ENCODE peak calls at places on chromosome 3, in nine cellular contexts. One of them, this sample, is unnamed.

GRCh38 chr3:155805802-155806618 is at the start of gene C3orf33:
- DNase-seq in fibroblast of pulmonary artery: peak
- DNase-seq in fibroblast of the aortic adventitia: peak
- DNase-seq in stomach: peak
- DNase-seq in progenitor cell of endocrine pancreas: peak
- DNase-seq in heart right ventricle: peak
- DNase-seq in GM12865: peak
- DNase-seq in uterus: peak
- DNase-seq in HFF-Myc: peak
- DNase-seq in this sample: peak

GRCh38 chr3:172177046-172177445 is 137.7 kb downstream of the FNDC3B start:
- DNase-seq in progenitor cell of endocrine pancreas: no peak
- DNase-seq in fibroblast of the aortic adventitia: peak
- DNase-seq in GM12865: no peak
- DNase-seq in HFF-Myc: no peak
- DNase-seq in uterus: no peak
- DNase-seq in stomach: no peak
- DNase-seq in fibroblast of pulmonary artery: peak
- DNase-seq in heart right ventricle: peak
- DNase-seq in this sample: no peak

GRCh38 chr3:13657660-13658435 is 108.9 kb downstream of the FBLN2 start:
- DNase-seq in uterus: peak
- DNase-seq in heart right ventricle: peak
- DNase-seq in fibroblast of pulmonary artery: peak
- DNase-seq in GM12865: peak
- DNase-seq in stomach: peak
- DNase-seq in progenitor cell of endocrine pancreas: peak
- DNase-seq in fibroblast of the aortic adventitia: no peak
- DNase-seq in HFF-Myc: no peak
- DNase-seq in this sample: peak

GRCh38 chr3:172591876-172592771 is 68.9 kb upstream of the TNFSF10 start:
- DNase-seq in GM12865: peak
- DNase-seq in stomach: no peak
- DNase-seq in progenitor cell of endocrine pancreas: no peak
- DNase-seq in heart right ventricle: no peak
- DNase-seq in HFF-Myc: no peak
- DNase-seq in uterus: no peak
- DNase-seq in fibroblast of pulmonary artery: no peak
- DNase-seq in fibroblast of the aortic adventitia: no peak
- DNase-seq in this sample: no peak

GRCh38 chr3:58353722-58354553 is 21.2 kb downstream of the PXK start:
- DNase-seq in fibroblast of pulmonary artery: peak
- DNase-seq in HFF-Myc: no peak
- DNase-seq in stomach: no peak
- DNase-seq in uterus: no peak
- DNase-seq in heart right ventricle: no peak
- DNase-seq in fibroblast of the aortic adventitia: peak
- DNase-seq in progenitor cell of endocrine pancreas: no peak
- DNase-seq in GM12865: peak
- DNase-seq in this sample: no peak

GRCh38 chr3:39000008-39000450 is 51.7 kb downstream of the SCN11A start:
- DNase-seq in stomach: no peak
- DNase-seq in heart right ventricle: no peak
- DNase-seq in HFF-Myc: peak
- DNase-seq in progenitor cell of endocrine pancreas: no peak
- DNase-seq in fibroblast of pulmonary artery: peak
- DNase-seq in uterus: no peak
- DNase-seq in fibroblast of the aortic adventitia: peak
- DNase-seq in GM12865: peak
- DNase-seq in this sample: no peak

GRCh38 chr3:53808496-53808895 is 37.7 kb downstream of the CHDH start:
- DNase-seq in progenitor cell of endocrine pancreas: no peak
- DNase-seq in fibroblast of pulmonary artery: no peak
- DNase-seq in uterus: no peak
- DNase-seq in GM12865: no peak
- DNase-seq in fibroblast of the aortic adventitia: no peak
- DNase-seq in stomach: no peak
- DNase-seq in HFF-Myc: no peak
- DNase-seq in heart right ventricle: no peak
- DNase-seq in this sample: no peak

GRCh38 chr3:134494539-134494938 is 8.7 kb downstream of the CEP63 start:
- DNase-seq in stomach: no peak
- DNase-seq in progenitor cell of endocrine pancreas: no peak
- DNase-seq in GM12865: no peak
- DNase-seq in heart right ventricle: no peak
- DNase-seq in fibroblast of the aortic adventitia: peak
- DNase-seq in fibroblast of pulmonary artery: peak
- DNase-seq in HFF-Myc: no peak
- DNase-seq in uterus: no peak
- DNase-seq in this sample: no peak

GRCh38 chr3:14152963-14153355 is 25.4 kb downstream of the XPC start:
- DNase-seq in uterus: no peak
- DNase-seq in fibroblast of the aortic adventitia: no peak
- DNase-seq in fibroblast of pulmonary artery: no peak
- DNase-seq in GM12865: no peak
- DNase-seq in stomach: no peak
- DNase-seq in progenitor cell of endocrine pancreas: no peak
- DNase-seq in heart right ventricle: no peak
- DNase-seq in HFF-Myc: no peak
- DNase-seq in this sample: no peak

GRCh38 chr3:129256270-129256669 is 6.9 kb downstream of the COPG1 start:
- DNase-seq in GM12865: no peak
- DNase-seq in heart right ventricle: peak
- DNase-seq in HFF-Myc: no peak
- DNase-seq in progenitor cell of endocrine pancreas: no peak
- DNase-seq in fibroblast of pulmonary artery: no peak
- DNase-seq in uterus: no peak
- DNase-seq in stomach: no peak
- DNase-seq in fibroblast of the aortic adventitia: no peak
- DNase-seq in this sample: no peak

GRCh38 chr3:111717601-111718000 is 122.5 kb upstream of the ZBED2 start:
- DNase-seq in HFF-Myc: peak
- DNase-seq in uterus: peak
- DNase-seq in fibroblast of pulmonary artery: peak
- DNase-seq in GM12865: peak
- DNase-seq in fibroblast of the aortic adventitia: peak
- DNase-seq in stomach: peak
- DNase-seq in heart right ventricle: peak
- DNase-seq in progenitor cell of endocrine pancreas: peak
- DNase-seq in this sample: peak

GRCh38 chr3:30313840-30314239 is 292.6 kb upstream of the TGFBR2 start:
- DNase-seq in HFF-Myc: no peak
- DNase-seq in stomach: no peak
- DNase-seq in fibroblast of the aortic adventitia: no peak
- DNase-seq in fibroblast of pulmonary artery: no peak
- DNase-seq in heart right ventricle: no peak
- DNase-seq in GM12865: no peak
- DNase-seq in progenitor cell of endocrine pancreas: no peak
- DNase-seq in uterus: no peak
- DNase-seq in this sample: no peak

GRCh38 chr3:134029734-134030381 is at the start of gene SLCO2A1:
- DNase-seq in fibroblast of pulmonary artery: peak
- DNase-seq in progenitor cell of endocrine pancreas: peak
- DNase-seq in stomach: peak
- DNase-seq in GM12865: no peak
- DNase-seq in HFF-Myc: no peak
- DNase-seq in heart right ventricle: peak
- DNase-seq in uterus: peak
- DNase-seq in fibroblast of the aortic adventitia: no peak
- DNase-seq in this sample: peak

GRCh38 chr3:83453010-83453409 is 1505.8 kb upstream of the CADM2 start:
- DNase-seq in uterus: no peak
- DNase-seq in fibroblast of pulmonary artery: no peak
- DNase-seq in stomach: no peak
- DNase-seq in progenitor cell of endocrine pancreas: no peak
- DNase-seq in HFF-Myc: no peak
- DNase-seq in heart right ventricle: no peak
- DNase-seq in GM12865: no peak
- DNase-seq in fibroblast of the aortic adventitia: no peak
- DNase-seq in this sample: no peak

GRCh38 chr3:159472611-159473010 is 516.0 kb upstream of the IL12A start:
- DNase-seq in fibroblast of the aortic adventitia: no peak
- DNase-seq in fibroblast of pulmonary artery: no peak
- DNase-seq in progenitor cell of endocrine pancreas: no peak
- DNase-seq in heart right ventricle: no peak
- DNase-seq in HFF-Myc: no peak
- DNase-seq in GM12865: no peak
- DNase-seq in uterus: no peak
- DNase-seq in stomach: no peak
- DNase-seq in this sample: no peak

GRCh38 chr3:15750143-15750542 is 47.6 kb downstream of the ANKRD28 start:
- DNase-seq in stomach: no peak
- DNase-seq in fibroblast of pulmonary artery: no peak
- DNase-seq in progenitor cell of endocrine pancreas: no peak
- DNase-seq in heart right ventricle: no peak
- DNase-seq in HFF-Myc: no peak
- DNase-seq in fibroblast of the aortic adventitia: no peak
- DNase-seq in GM12865: no peak
- DNase-seq in uterus: no peak
- DNase-seq in this sample: no peak

GRCh38 chr3:39469945-39470344 is 2.5 kb downstream of the MOBP start:
- DNase-seq in heart right ventricle: no peak
- DNase-seq in progenitor cell of endocrine pancreas: no peak
- DNase-seq in GM12865: no peak
- DNase-seq in fibroblast of pulmonary artery: no peak
- DNase-seq in stomach: no peak
- DNase-seq in fibroblast of the aortic adventitia: no peak
- DNase-seq in uterus: no peak
- DNase-seq in HFF-Myc: no peak
- DNase-seq in this sample: no peak

GRCh38 chr3:73179601-73180000 is 118.1 kb downstream of the EBLN2 start:
- DNase-seq in HFF-Myc: no peak
- DNase-seq in heart right ventricle: no peak
- DNase-seq in GM12865: no peak
- DNase-seq in uterus: no peak
- DNase-seq in stomach: no peak
- DNase-seq in fibroblast of the aortic adventitia: no peak
- DNase-seq in progenitor cell of endocrine pancreas: no peak
- DNase-seq in fibroblast of pulmonary artery: no peak
- DNase-seq in this sample: no peak

GRCh38 chr3:131338948-131339640 is 42.5 kb upstream of the NUDT16 start:
- DNase-seq in uterus: no peak
- DNase-seq in HFF-Myc: no peak
- DNase-seq in progenitor cell of endocrine pancreas: no peak
- DNase-seq in fibroblast of the aortic adventitia: no peak
- DNase-seq in fibroblast of pulmonary artery: no peak
- DNase-seq in GM12865: no peak
- DNase-seq in stomach: no peak
- DNase-seq in heart right ventricle: no peak
- DNase-seq in this sample: no peak

GRCh38 chr3:46089237-46090011 is 62.1 kb upstream of the XCR1 start:
- DNase-seq in fibroblast of pulmonary artery: peak
- DNase-seq in stomach: peak
- DNase-seq in progenitor cell of endocrine pancreas: no peak
- DNase-seq in fibroblast of the aortic adventitia: peak
- DNase-seq in heart right ventricle: peak
- DNase-seq in uterus: no peak
- DNase-seq in HFF-Myc: no peak
- DNase-seq in GM12865: peak
- DNase-seq in this sample: no peak

GRCh38 chr3:114450008-114450596 is 156.3 kb downstream of the TIGIT start:
- DNase-seq in HFF-Myc: no peak
- DNase-seq in uterus: no peak
- DNase-seq in GM12865: peak
- DNase-seq in fibroblast of pulmonary artery: no peak
- DNase-seq in heart right ventricle: no peak
- DNase-seq in progenitor cell of endocrine pancreas: no peak
- DNase-seq in fibroblast of the aortic adventitia: no peak
- DNase-seq in stomach: no peak
- DNase-seq in this sample: no peak

GRCh38 chr3:89049119-89049518 is 58.3 kb upstream of the EPHA3 start:
- DNase-seq in GM12865: peak
- DNase-seq in uterus: no peak
- DNase-seq in fibroblast of pulmonary artery: no peak
- DNase-seq in fibroblast of the aortic adventitia: no peak
- DNase-seq in stomach: no peak
- DNase-seq in progenitor cell of endocrine pancreas: no peak
- DNase-seq in HFF-Myc: no peak
- DNase-seq in heart right ventricle: no peak
- DNase-seq in this sample: no peak
- TF ChIP-seq CTCF in GM12865: no peak
- TF ChIP-seq CTCF in uterus: no peak
- TF ChIP-seq CTCF in fibroblast of pulmonary artery: no peak
- TF ChIP-seq CTCF in fibroblast of the aortic adventitia: no peak
- TF ChIP-seq CTCF in stomach: no peak
- TF ChIP-seq CTCF in progenitor cell of endocrine pancreas: peak
- TF ChIP-seq CTCF in HFF-Myc: peak
- TF ChIP-seq CTCF in heart right ventricle: no peak
- TF ChIP-seq CTCF in this sample: peak

GRCh38 chr3:17742092-17742836 is at the start of gene TBC1D5:
- DNase-seq in progenitor cell of endocrine pancreas: peak
- DNase-seq in heart right ventricle: peak
- DNase-seq in fibroblast of pulmonary artery: peak
- DNase-seq in GM12865: peak
- DNase-seq in fibroblast of the aortic adventitia: no peak
- DNase-seq in uterus: peak
- DNase-seq in stomach: peak
- DNase-seq in HFF-Myc: peak
- DNase-seq in this sample: peak
- TF ChIP-seq CTCF in progenitor cell of endocrine pancreas: no peak
- TF ChIP-seq CTCF in heart right ventricle: no peak
- TF ChIP-seq CTCF in fibroblast of pulmonary artery: no peak
- TF ChIP-seq CTCF in GM12865: no peak
- TF ChIP-seq CTCF in fibroblast of the aortic adventitia: no peak
- TF ChIP-seq CTCF in uterus: peak
- TF ChIP-seq CTCF in stomach: no peak
- TF ChIP-seq CTCF in HFF-Myc: no peak
- TF ChIP-seq CTCF in this sample: no peak

GRCh38 chr3:60652829-60653228 is 598.4 kb downstream of the FHIT start:
- DNase-seq in fibroblast of pulmonary artery: no peak
- DNase-seq in stomach: no peak
- DNase-seq in heart right ventricle: no peak
- DNase-seq in uterus: no peak
- DNase-seq in progenitor cell of endocrine pancreas: no peak
- DNase-seq in fibroblast of the aortic adventitia: no peak
- DNase-seq in HFF-Myc: no peak
- DNase-seq in GM12865: peak
- DNase-seq in this sample: no peak
- TF ChIP-seq CTCF in fibroblast of pulmonary artery: no peak
- TF ChIP-seq CTCF in stomach: no peak
- TF ChIP-seq CTCF in heart right ventricle: no peak
- TF ChIP-seq CTCF in uterus: no peak
- TF ChIP-seq CTCF in progenitor cell of endocrine pancreas: no peak
- TF ChIP-seq CTCF in fibroblast of the aortic adventitia: no peak
- TF ChIP-seq CTCF in HFF-Myc: no peak
- TF ChIP-seq CTCF in GM12865: no peak
- TF ChIP-seq CTCF in this sample: no peak

DNA sequence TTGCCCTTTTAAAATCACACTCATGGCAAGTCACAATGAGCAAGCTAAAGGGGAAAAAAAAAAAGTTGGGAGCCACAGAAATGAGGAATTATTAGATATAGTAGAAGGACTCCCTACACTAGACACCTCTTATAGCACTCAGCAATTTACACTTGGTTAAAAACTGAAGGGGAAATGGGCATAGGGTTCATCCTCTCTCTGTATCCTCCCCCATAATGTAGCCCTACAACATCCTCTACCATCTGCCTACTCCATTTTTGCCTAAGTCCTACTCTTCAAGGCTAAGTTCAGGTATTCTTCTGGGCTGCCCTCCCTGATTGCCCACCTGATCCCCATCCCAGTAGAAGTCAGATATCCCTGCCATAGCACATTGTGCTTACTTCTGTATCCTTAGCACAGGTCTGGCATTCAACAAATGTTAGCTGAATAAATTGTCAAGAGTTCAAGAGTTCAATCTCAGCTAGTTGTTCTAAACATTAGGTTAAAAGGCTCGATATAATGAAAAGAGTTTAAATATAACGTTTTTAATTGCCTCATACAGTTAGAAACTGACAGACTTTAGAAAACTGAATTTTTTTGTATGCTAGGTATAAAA is 14.5 kb downstream of the SETD2 start:
- DNase-seq in fibroblast of pulmonary artery: no peak
- DNase-seq in progenitor cell of endocrine pancreas: no peak
- DNase-seq in uterus: no peak
- DNase-seq in fibroblast of the aortic adventitia: no peak
- DNase-seq in heart right ventricle: no peak
- DNase-seq in GM12865: no peak
- DNase-seq in stomach: no peak
- DNase-seq in HFF-Myc: no peak
- DNase-seq in this sample: no peak
- TF ChIP-seq CTCF in fibroblast of pulmonary artery: no peak
- TF ChIP-seq CTCF in progenitor cell of endocrine pancreas: no peak
- TF ChIP-seq CTCF in uterus: no peak
- TF ChIP-seq CTCF in fibroblast of the aortic adventitia: no peak
- TF ChIP-seq CTCF in heart right ventricle: no peak
- TF ChIP-seq CTCF in GM12865: no peak
- TF ChIP-seq CTCF in stomach: no peak
- TF ChIP-seq CTCF in HFF-Myc: no peak
- TF ChIP-seq CTCF in this sample: no peak